ENCODE peak calls at places on chromosomes 3 and 15, in seven cellular contexts. P is HuH-7, D is amygdala, X is pancreas, R is cardiac fibroblast, Y is NCI-H1417, B is glutamatergic neuron. J is an unnamed sample.

GRCh38 chr3:116920836-116921596 is 211.4 kb downstream of the TUSC7 start:
- DNase-seq in P (no peak), D (no peak), X (no peak), R (peak; percentile 21), Y (peak; percentile 24), B (no peak), J (no peak)

GRCh38 chr3:149468504-149469212 is 5.8 kb upstream of the TM4SF4 start:
- DNase-seq in P (no peak), D (no peak), X (no peak), R (no peak), Y (no peak), B (no peak), J (no peak)

GRCh38 chr3:168647582-168647981 is 551.9 kb upstream of the GOLIM4 start:
- DNase-seq in P (no peak), D (no peak), X (no peak), R (no peak), Y (no peak), B (no peak), J (no peak)

GRCh38 chr3:123027292-123028232 is at the start of gene SEMA5B:
- DNase-seq in P (peak; percentile 72), D (peak; percentile 23), X (peak; percentile 41), R (peak; percentile 23), Y (peak; percentile 69), B (peak; percentile 81), J (peak; percentile 23)

GRCh38 chr15:44485880-44486279 is 51.1 kb upstream of the EIF3J start:
- DNase-seq in P (no peak), D (no peak), X (no peak), R (no peak), Y (no peak), B (no peak), J (no peak)

GRCh38 chr15:74920472-74920871 is 13.8 kb upstream of the FAM219B start:
- DNase-seq in P (no peak), D (no peak), X (no peak), R (no peak), Y (no peak), B (no peak), J (no peak)

GRCh38 chr3:191330309-191330712 is at the start of gene UTS2B:
- DNase-seq in P (no peak), D (no peak), X (no peak), R (peak; percentile 90), Y (no peak), B (no peak), J (no peak)

GRCh38 chr3:111739241-111739952 is 119.7 kb upstream of the PHLDB2 start:
- DNase-seq in P (no peak), D (no peak), X (peak; percentile 68), R (peak; percentile 89), Y (no peak), B (no peak), J (no peak)

GRCh38 chr15:89500397-89501270 is 4.3 kb upstream of the RHCG start:
- DNase-seq in P (no peak), D (no peak), X (no peak), R (no peak), Y (peak; percentile 30), B (no peak), J (no peak)

J was measured in anterior cingulate cortex.